ENCODE peak calls at places on chromosomes 12 and 14, in eight cellular contexts. E, F, T, P, C, L, S and Q are unnamed samples.

GRCh38 chr14:23345987-23346692 is 6.5 kb downstream of the SLC22A17 start:
- DNase-seq in E (no peak), F (no peak), L (no peak), C (no peak), P (no peak), S (no peak), T (no peak), Q (peak)

GRCh38 chr14:94601961-94602391 is 10.2 kb upstream of the SERPINA3 start:
- DNase-seq in E (no peak), F (no peak), C (no peak), L (no peak), S (peak), T (peak), P (no peak), Q (no peak)

GRCh38 chr12:124517260-124518050 is 50.0 kb downstream of the NCOR2 start:
- DNase-seq in T (peak), F (no peak), L (no peak), S (no peak), C (peak), E (no peak), P (peak), Q (no peak)

GRCh38 chr14:94562941-94563883 is 2.0 kb downstream of the SERPINA4 start:
- DNase-seq in C (peak), L (no peak), F (no peak), P (no peak), T (no peak), S (no peak), E (no peak), Q (no peak)

GRCh38 chr12:96882862-96883261 is 24.2 kb upstream of the NEDD1 start:
- DNase-seq in P (no peak), T (no peak), S (peak), F (no peak), C (no peak), E (no peak), L (no peak), Q (no peak)

GRCh38 chr14:21868442-21869046 is 194.9 kb upstream of the OR4E1 start:
- DNase-seq in P (peak), S (no peak), L (no peak), F (peak), T (no peak), C (no peak), E (peak), Q (peak)

GRCh38 chr14:68047910-68048309 is 228.3 kb downstream of the RAD51B start:
- DNase-seq in C (no peak), E (no peak), S (peak), T (no peak), P (no peak), F (no peak), L (no peak), Q (no peak)

GRCh38 chr12:104856548-104856947 is 101.5 kb downstream of the SLC41A2 start:
- DNase-seq in F (no peak), T (no peak), P (no peak), S (no peak), E (no peak), L (no peak), C (no peak), Q (no peak)

GRCh38 chr12:25254271-25254880 is 3.6 kb upstream of the KRAS start:
- DNase-seq in C (no peak), L (no peak), T (no peak), S (no peak), E (no peak), P (no peak), F (no peak), Q (no peak)

GRCh38 chr12:5567021-5567744 is 135.3 kb downstream of the NTF3 start:
- DNase-seq in P (peak), L (no peak), C (no peak), S (no peak), T (peak), E (no peak), F (no peak), Q (no peak)